ENCODE peak calls at places on chromosomes 6 and 20, in nine cellular contexts. One of them, this sample, is unnamed.

GRCh38 chr6:78597966-78598365 is 269.4 kb upstream of the IRAK1BP1 start:
- DNase-seq in iPS-NIHi11: no peak
- DNase-seq in effector CD8-positive, alpha-beta T cell: no peak
- DNase-seq in CD8-positive, alpha-beta memory T cell: no peak
- DNase-seq in hypothalamus: no peak
- DNase-seq in uterus: no peak
- DNase-seq in stimulated activated CD4-positive, alpha-beta T cell treated with anti-CD3 and anti-CD28 coated beads, Interleukin-1b, Interleukin-23, amount 100 ng/mL, for 4 hours: no peak
- DNase-seq in NCI-H1694: no peak
- DNase-seq in activated CD4-positive, alpha-beta T cell treated with anti-CD3 and anti-CD28 coated beads, Interleukin-2, amount 50 U/mL, for 48 hours: no peak
- DNase-seq in this sample: no peak

GRCh38 chr6:126767741-126768140 is 350.7 kb upstream of the RSPO3 start:
- DNase-seq in iPS-NIHi11: no peak
- DNase-seq in effector CD8-positive, alpha-beta T cell: no peak
- DNase-seq in CD8-positive, alpha-beta memory T cell: no peak
- DNase-seq in hypothalamus: no peak
- DNase-seq in uterus: no peak
- DNase-seq in stimulated activated CD4-positive, alpha-beta T cell treated with anti-CD3 and anti-CD28 coated beads, Interleukin-1b, Interleukin-23, amount 100 ng/mL, for 4 hours: no peak
- DNase-seq in NCI-H1694: no peak
- DNase-seq in activated CD4-positive, alpha-beta T cell treated with anti-CD3 and anti-CD28 coated beads, Interleukin-2, amount 50 U/mL, for 48 hours: no peak
- DNase-seq in this sample: no peak

GRCh38 chr20:36462440-36463211 is 78.7 kb upstream of the MYL9 start:
- DNase-seq in iPS-NIHi11: no peak
- DNase-seq in effector CD8-positive, alpha-beta T cell: no peak
- DNase-seq in CD8-positive, alpha-beta memory T cell: no peak
- DNase-seq in hypothalamus: no peak
- DNase-seq in uterus: peak
- DNase-seq in stimulated activated CD4-positive, alpha-beta T cell treated with anti-CD3 and anti-CD28 coated beads, Interleukin-1b, Interleukin-23, amount 100 ng/mL, for 4 hours: no peak
- DNase-seq in NCI-H1694: no peak
- DNase-seq in activated CD4-positive, alpha-beta T cell treated with anti-CD3 and anti-CD28 coated beads, Interleukin-2, amount 50 U/mL, for 48 hours: no peak
- DNase-seq in this sample: peak

GRCh38 chr6:170102582-170103481 is 188.0 kb downstream of the DLL1 start:
- DNase-seq in iPS-NIHi11: peak
- DNase-seq in effector CD8-positive, alpha-beta T cell: no peak
- DNase-seq in CD8-positive, alpha-beta memory T cell: peak
- DNase-seq in hypothalamus: no peak
- DNase-seq in uterus: no peak
- DNase-seq in stimulated activated CD4-positive, alpha-beta T cell treated with anti-CD3 and anti-CD28 coated beads, Interleukin-1b, Interleukin-23, amount 100 ng/mL, for 4 hours: no peak
- DNase-seq in NCI-H1694: no peak
- DNase-seq in activated CD4-positive, alpha-beta T cell treated with anti-CD3 and anti-CD28 coated beads, Interleukin-2, amount 50 U/mL, for 48 hours: no peak
- DNase-seq in this sample: no peak

GRCh38 chr20:33584976-33585375 is 77.2 kb upstream of the C20orf144 start:
- DNase-seq in iPS-NIHi11: no peak
- DNase-seq in effector CD8-positive, alpha-beta T cell: no peak
- DNase-seq in CD8-positive, alpha-beta memory T cell: no peak
- DNase-seq in hypothalamus: no peak
- DNase-seq in uterus: no peak
- DNase-seq in stimulated activated CD4-positive, alpha-beta T cell treated with anti-CD3 and anti-CD28 coated beads, Interleukin-1b, Interleukin-23, amount 100 ng/mL, for 4 hours: no peak
- DNase-seq in NCI-H1694: no peak
- DNase-seq in activated CD4-positive, alpha-beta T cell treated with anti-CD3 and anti-CD28 coated beads, Interleukin-2, amount 50 U/mL, for 48 hours: no peak
- DNase-seq in this sample: no peak

GRCh38 chr6:46799657-46800056 is 6.5 kb downstream of the MEP1A start:
- DNase-seq in iPS-NIHi11: no peak
- DNase-seq in effector CD8-positive, alpha-beta T cell: no peak
- DNase-seq in CD8-positive, alpha-beta memory T cell: no peak
- DNase-seq in hypothalamus: no peak
- DNase-seq in uterus: no peak
- DNase-seq in stimulated activated CD4-positive, alpha-beta T cell treated with anti-CD3 and anti-CD28 coated beads, Interleukin-1b, Interleukin-23, amount 100 ng/mL, for 4 hours: no peak
- DNase-seq in NCI-H1694: no peak
- DNase-seq in activated CD4-positive, alpha-beta T cell treated with anti-CD3 and anti-CD28 coated beads, Interleukin-2, amount 50 U/mL, for 48 hours: no peak
- DNase-seq in this sample: peak

GRCh38 chr6:160265869-160266476 is 7.4 kb upstream of the SLC22A2 start:
- DNase-seq in iPS-NIHi11: no peak
- DNase-seq in effector CD8-positive, alpha-beta T cell: no peak
- DNase-seq in CD8-positive, alpha-beta memory T cell: no peak
- DNase-seq in hypothalamus: no peak
- DNase-seq in uterus: no peak
- DNase-seq in stimulated activated CD4-positive, alpha-beta T cell treated with anti-CD3 and anti-CD28 coated beads, Interleukin-1b, Interleukin-23, amount 100 ng/mL, for 4 hours: no peak
- DNase-seq in NCI-H1694: no peak
- DNase-seq in activated CD4-positive, alpha-beta T cell treated with anti-CD3 and anti-CD28 coated beads, Interleukin-2, amount 50 U/mL, for 48 hours: no peak
- DNase-seq in this sample: no peak

GRCh38 chr6:29478740-29479139 is 9.0 kb downstream of the MAS1L start:
- DNase-seq in iPS-NIHi11: no peak
- DNase-seq in effector CD8-positive, alpha-beta T cell: no peak
- DNase-seq in CD8-positive, alpha-beta memory T cell: no peak
- DNase-seq in hypothalamus: no peak
- DNase-seq in uterus: no peak
- DNase-seq in stimulated activated CD4-positive, alpha-beta T cell treated with anti-CD3 and anti-CD28 coated beads, Interleukin-1b, Interleukin-23, amount 100 ng/mL, for 4 hours: no peak
- DNase-seq in NCI-H1694: no peak
- DNase-seq in activated CD4-positive, alpha-beta T cell treated with anti-CD3 and anti-CD28 coated beads, Interleukin-2, amount 50 U/mL, for 48 hours: no peak
- DNase-seq in this sample: no peak

GRCh38 chr6:7389162-7389450 is 436 bp downstream of the CAGE1 start:
- DNase-seq in iPS-NIHi11: no peak
- DNase-seq in effector CD8-positive, alpha-beta T cell: no peak
- DNase-seq in CD8-positive, alpha-beta memory T cell: no peak
- DNase-seq in hypothalamus: no peak
- DNase-seq in uterus: no peak
- DNase-seq in stimulated activated CD4-positive, alpha-beta T cell treated with anti-CD3 and anti-CD28 coated beads, Interleukin-1b, Interleukin-23, amount 100 ng/mL, for 4 hours: no peak
- DNase-seq in NCI-H1694: no peak
- DNase-seq in activated CD4-positive, alpha-beta T cell treated with anti-CD3 and anti-CD28 coated beads, Interleukin-2, amount 50 U/mL, for 48 hours: no peak
- DNase-seq in this sample: no peak

GRCh38 chr20:47392015-47392720 is 35.7 kb upstream of the ZMYND8 start:
- DNase-seq in iPS-NIHi11: peak
- DNase-seq in effector CD8-positive, alpha-beta T cell: no peak
- DNase-seq in CD8-positive, alpha-beta memory T cell: no peak
- DNase-seq in hypothalamus: no peak
- DNase-seq in uterus: no peak
- DNase-seq in stimulated activated CD4-positive, alpha-beta T cell treated with anti-CD3 and anti-CD28 coated beads, Interleukin-1b, Interleukin-23, amount 100 ng/mL, for 4 hours: no peak
- DNase-seq in NCI-H1694: no peak
- DNase-seq in activated CD4-positive, alpha-beta T cell treated with anti-CD3 and anti-CD28 coated beads, Interleukin-2, amount 50 U/mL, for 48 hours: no peak
- DNase-seq in this sample: peak

GRCh38 chr6:169234634-169235033 is 19.0 kb downstream of the THBS2 start:
- DNase-seq in iPS-NIHi11: no peak
- DNase-seq in effector CD8-positive, alpha-beta T cell: no peak
- DNase-seq in CD8-positive, alpha-beta memory T cell: no peak
- DNase-seq in hypothalamus: no peak
- DNase-seq in uterus: no peak
- DNase-seq in stimulated activated CD4-positive, alpha-beta T cell treated with anti-CD3 and anti-CD28 coated beads, Interleukin-1b, Interleukin-23, amount 100 ng/mL, for 4 hours: no peak
- DNase-seq in NCI-H1694: no peak
- DNase-seq in activated CD4-positive, alpha-beta T cell treated with anti-CD3 and anti-CD28 coated beads, Interleukin-2, amount 50 U/mL, for 48 hours: no peak
- DNase-seq in this sample: no peak

GRCh38 chr6:160041608-160042007 is 72.7 kb downstream of the IGF2R start:
- DNase-seq in iPS-NIHi11: no peak
- DNase-seq in effector CD8-positive, alpha-beta T cell: no peak
- DNase-seq in CD8-positive, alpha-beta memory T cell: no peak
- DNase-seq in hypothalamus: no peak
- DNase-seq in uterus: no peak
- DNase-seq in stimulated activated CD4-positive, alpha-beta T cell treated with anti-CD3 and anti-CD28 coated beads, Interleukin-1b, Interleukin-23, amount 100 ng/mL, for 4 hours: no peak
- DNase-seq in NCI-H1694: peak
- DNase-seq in activated CD4-positive, alpha-beta T cell treated with anti-CD3 and anti-CD28 coated beads, Interleukin-2, amount 50 U/mL, for 48 hours: no peak
- DNase-seq in this sample: peak

GRCh38 chr6:159852877-159853276 is 37.9 kb upstream of the MAS1 start:
- DNase-seq in iPS-NIHi11: no peak
- DNase-seq in effector CD8-positive, alpha-beta T cell: no peak
- DNase-seq in CD8-positive, alpha-beta memory T cell: peak
- DNase-seq in hypothalamus: no peak
- DNase-seq in uterus: no peak
- DNase-seq in stimulated activated CD4-positive, alpha-beta T cell treated with anti-CD3 and anti-CD28 coated beads, Interleukin-1b, Interleukin-23, amount 100 ng/mL, for 4 hours: no peak
- DNase-seq in NCI-H1694: no peak
- DNase-seq in activated CD4-positive, alpha-beta T cell treated with anti-CD3 and anti-CD28 coated beads, Interleukin-2, amount 50 U/mL, for 48 hours: no peak
- DNase-seq in this sample: no peak

GRCh38 chr6:26158581-26159416 is 71.6 kb downstream of the HFE start:
- DNase-seq in iPS-NIHi11: no peak
- DNase-seq in effector CD8-positive, alpha-beta T cell: peak
- DNase-seq in CD8-positive, alpha-beta memory T cell: peak
- DNase-seq in hypothalamus: no peak
- DNase-seq in uterus: peak
- DNase-seq in stimulated activated CD4-positive, alpha-beta T cell treated with anti-CD3 and anti-CD28 coated beads, Interleukin-1b, Interleukin-23, amount 100 ng/mL, for 4 hours: no peak
- DNase-seq in NCI-H1694: peak
- DNase-seq in activated CD4-positive, alpha-beta T cell treated with anti-CD3 and anti-CD28 coated beads, Interleukin-2, amount 50 U/mL, for 48 hours: peak
- DNase-seq in this sample: peak

GRCh38 chr20:18590163-18590562 is 2.3 kb downstream of the DTD1 start:
- DNase-seq in iPS-NIHi11: no peak
- DNase-seq in effector CD8-positive, alpha-beta T cell: no peak
- DNase-seq in CD8-positive, alpha-beta memory T cell: no peak
- DNase-seq in hypothalamus: no peak
- DNase-seq in uterus: no peak
- DNase-seq in stimulated activated CD4-positive, alpha-beta T cell treated with anti-CD3 and anti-CD28 coated beads, Interleukin-1b, Interleukin-23, amount 100 ng/mL, for 4 hours: no peak
- DNase-seq in NCI-H1694: no peak
- DNase-seq in activated CD4-positive, alpha-beta T cell treated with anti-CD3 and anti-CD28 coated beads, Interleukin-2, amount 50 U/mL, for 48 hours: no peak
- DNase-seq in this sample: no peak

GRCh38 chr20:21615617-21616080 is 89.8 kb upstream of the PAX1 start:
- DNase-seq in iPS-NIHi11: peak
- DNase-seq in effector CD8-positive, alpha-beta T cell: no peak
- DNase-seq in CD8-positive, alpha-beta memory T cell: peak
- DNase-seq in hypothalamus: peak
- DNase-seq in uterus: no peak
- DNase-seq in stimulated activated CD4-positive, alpha-beta T cell treated with anti-CD3 and anti-CD28 coated beads, Interleukin-1b, Interleukin-23, amount 100 ng/mL, for 4 hours: peak
- DNase-seq in NCI-H1694: peak
- DNase-seq in activated CD4-positive, alpha-beta T cell treated with anti-CD3 and anti-CD28 coated beads, Interleukin-2, amount 50 U/mL, for 48 hours: peak
- DNase-seq in this sample: peak

GRCh38 chr6:116398366-116399005 is 27.7 kb downstream of the DSE start:
- DNase-seq in iPS-NIHi11: no peak
- DNase-seq in effector CD8-positive, alpha-beta T cell: no peak
- DNase-seq in CD8-positive, alpha-beta memory T cell: no peak
- DNase-seq in hypothalamus: no peak
- DNase-seq in uterus: no peak
- DNase-seq in stimulated activated CD4-positive, alpha-beta T cell treated with anti-CD3 and anti-CD28 coated beads, Interleukin-1b, Interleukin-23, amount 100 ng/mL, for 4 hours: no peak
- DNase-seq in NCI-H1694: no peak
- DNase-seq in activated CD4-positive, alpha-beta T cell treated with anti-CD3 and anti-CD28 coated beads, Interleukin-2, amount 50 U/mL, for 48 hours: no peak
- DNase-seq in this sample: no peak

GRCh38 chr20:62980970-62981369 is 25.8 kb downstream of the BHLHE23 start:
- DNase-seq in iPS-NIHi11: no peak
- DNase-seq in effector CD8-positive, alpha-beta T cell: peak
- DNase-seq in CD8-positive, alpha-beta memory T cell: peak
- DNase-seq in hypothalamus: no peak
- DNase-seq in uterus: no peak
- DNase-seq in stimulated activated CD4-positive, alpha-beta T cell treated with anti-CD3 and anti-CD28 coated beads, Interleukin-1b, Interleukin-23, amount 100 ng/mL, for 4 hours: no peak
- DNase-seq in NCI-H1694: no peak
- DNase-seq in activated CD4-positive, alpha-beta T cell treated with anti-CD3 and anti-CD28 coated beads, Interleukin-2, amount 50 U/mL, for 48 hours: peak
- DNase-seq in this sample: no peak